ENCODE peak calls at places on chromosome 1, in eight cellular contexts. H is CD4-positive, CD25-positive, alpha-beta regulatory T cell; Z is mammary epithelial cell; Y is prostate gland; C is lower lobe of right lung; E is vagina; I is fibroblast of lung; R is right atrium auricular region. B is an unnamed sample.
A peak's percentile ranks its signal among the peaks of the same experiment; 100 is the strongest.

GRCh38 chr1:164651378-164651951 is 92.5 kb downstream of the PBX1 start:
- DNase-seq in H (no peak), Z (no peak), Y (no peak), C (no peak), E (no peak), I (peak; percentile 83), R (no peak), B (no peak)

GRCh38 chr1:84164567-84165021 is 20.5 kb downstream of the PRKACB start:
- DNase-seq in H (no peak), Z (no peak), Y (no peak), C (no peak), E (no peak), I (peak; percentile 56), R (no peak), B (no peak)

GRCh38 chr1:229975047-229975446 is 92.0 kb upstream of the GALNT2 start:
- DNase-seq in H (no peak), Z (no peak), Y (no peak), C (no peak), E (no peak), I (no peak), R (no peak), B (no peak)

GRCh38 chr1:236308827-236309226 is 27.1 kb upstream of the ERO1B start:
- DNase-seq in H (no peak), Z (no peak), Y (peak; percentile 35), C (no peak), E (no peak), I (no peak), R (no peak), B (no peak)

GRCh38 chr1:38804062-38804886 is 55.3 kb downstream of the RRAGC start:
- DNase-seq in H (no peak), Z (no peak), Y (no peak), C (no peak), E (no peak), I (no peak), R (no peak), B (no peak)

GRCh38 chr1:55275976-55276375 is 60.8 kb upstream of the USP24 start:
- DNase-seq in H (no peak), Z (peak; percentile 48), Y (no peak), C (no peak), E (no peak), I (no peak), R (no peak), B (no peak)

GRCh38 chr1:202018476-202019234 is 8.3 kb downstream of the ELF3 start:
- DNase-seq in H (no peak), Z (peak; percentile 84), Y (peak; percentile 92), C (peak; percentile 89), E (no peak), I (no peak), R (no peak), B (peak; percentile 89)

GRCh38 chr1:227170361-227171166 is 147.7 kb downstream of the CDC42BPA start:
- DNase-seq in H (no peak), Z (peak; percentile 21), Y (no peak), C (no peak), E (no peak), I (no peak), R (no peak), B (no peak)

GRCh38 chr1:115650961-115651360 is 9.2 kb downstream of the VANGL1 start:
- DNase-seq in H (no peak), Z (no peak), Y (no peak), C (no peak), E (no peak), I (no peak), R (no peak), B (no peak)

GRCh38 chr1:2587071-2587859 is 688 bp downstream of the PRXL2B start:
- DNase-seq in H (no peak), Z (peak; percentile 12), Y (no peak), C (no peak), E (no peak), I (peak; percentile 26), R (no peak), B (no peak)

GRCh38 chr1:18965206-18966173 is 9.0 kb upstream of the IFFO2 start:
- DNase-seq in H (no peak), Z (peak; percentile 86), Y (no peak), C (no peak), E (no peak), I (no peak), R (no peak), B (peak; percentile 27)

GRCh38 chr1:10631121-10631810 is 156.5 kb downstream of the PEX14 start:
- DNase-seq in H (no peak), Z (no peak), Y (no peak), C (peak; percentile 46), E (no peak), I (no peak), R (no peak), B (peak; percentile 61)

GRCh38 chr1:226736908-226737818 is 1.9 kb downstream of the ITPKB start:
- DNase-seq in H (peak; percentile 46), Z (peak; percentile 10), Y (peak; percentile 40), C (peak; percentile 67), E (no peak), I (peak; percentile 35), R (no peak), B (peak; percentile 83)

GRCh38 chr1:156767879-156768608 is 709 bp downstream of the PRCC start:
- DNase-seq in H (peak; percentile 18), Z (peak; percentile 31), Y (no peak), C (peak; percentile 63), E (no peak), I (no peak), R (no peak), B (peak; percentile 90)

GRCh38 chr1:185646202-185646683 is 87.9 kb upstream of the HMCN1 start:
- DNase-seq in H (no peak), Z (peak; percentile 99), Y (peak; percentile 88), C (no peak), E (no peak), I (peak; percentile 94), R (no peak), B (no peak)

GRCh38 chr1:194512361-194512760 is 1325.9 kb upstream of the B3GALT2 start:
- DNase-seq in H (no peak), Z (no peak), Y (no peak), C (no peak), E (no peak), I (no peak), R (no peak), B (no peak)

GRCh38 chr1:15952317-15953258 is 23.3 kb downstream of the ZBTB17 start:
- DNase-seq in H (no peak), Z (peak; percentile 99), Y (no peak), C (no peak), E (no peak), I (peak; percentile 87), R (no peak), B (peak; percentile 69)
- H3K27ac ChIP-seq in H (no peak overlapping the region), Z (peak overlapping the region; percentile 83), Y (no peak overlapping the region), C (peak overlapping the region; percentile 59), E (peak overlapping the region; percentile 96), I (peak overlapping the region; percentile 99), R (peak overlapping the region; percentile 90), B (no peak overlapping the region)

DNA sequence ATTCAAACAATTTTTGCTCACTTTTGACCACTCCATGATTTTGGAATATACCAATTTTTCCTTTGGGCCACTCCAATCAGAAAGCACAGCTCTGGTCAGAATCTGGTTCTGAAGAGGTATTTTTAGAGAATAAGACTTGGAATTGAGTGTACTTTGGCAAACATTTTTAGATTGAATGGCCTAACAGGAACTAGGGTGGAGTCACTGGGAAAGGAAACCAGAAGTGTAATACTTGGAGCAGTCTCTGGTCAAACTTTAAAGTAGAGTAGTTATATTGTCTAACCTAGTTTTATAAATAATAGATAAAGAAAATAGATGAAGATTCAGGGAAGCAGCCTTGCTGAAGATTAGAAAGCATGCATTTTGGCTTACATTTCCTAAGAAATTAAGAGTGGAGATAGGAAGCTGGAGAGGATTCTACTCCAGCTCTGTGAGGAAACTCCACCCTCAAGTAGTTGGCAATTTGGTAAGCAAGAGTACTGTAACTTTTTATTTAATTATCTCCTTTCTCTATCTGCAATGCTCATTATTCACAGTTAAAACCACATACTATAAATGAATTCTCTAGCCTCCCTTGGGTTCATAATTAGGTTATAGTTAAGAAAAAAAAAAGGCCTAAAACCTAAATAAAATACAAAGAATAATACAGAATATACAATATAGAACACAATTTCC is 15.8 kb downstream of the STIL start:
- DNase-seq in H (no peak), Z (no peak), Y (no peak), C (no peak), E (no peak), I (no peak), R (no peak), B (no peak)
- H3K4me3 ChIP-seq in H (no peak overlapping the region), Z (no peak overlapping the region), Y (no peak overlapping the region), C (no peak overlapping the region), E (no peak overlapping the region), I (no peak overlapping the region), R (no peak overlapping the region), B (no peak overlapping the region)

GRCh38 chr1:208202333-208202987 is 41.7 kb downstream of the PLXNA2 start:
- DNase-seq in H (no peak), Z (no peak), Y (no peak), C (no peak), E (no peak), I (no peak), R (no peak), B (no peak)

GRCh38 chr1:208205216-208206013 is 38.8 kb downstream of the PLXNA2 start:
- DNase-seq in H (no peak), Z (no peak), Y (no peak), C (no peak), E (no peak), I (no peak), R (no peak), B (no peak)

GRCh38 chr1:208204779-208205178 is 39.4 kb downstream of the PLXNA2 start:
- DNase-seq in H (no peak), Z (no peak), Y (no peak), C (no peak), E (no peak), I (no peak), R (no peak), B (no peak)

GRCh38 chr1:208203127-208203847 is 40.9 kb downstream of the PLXNA2 start:
- DNase-seq in H (no peak), Z (peak; percentile 28), Y (peak; percentile 76), C (peak; percentile 68), E (no peak), I (peak; percentile 58), R (no peak), B (no peak)

DNA sequence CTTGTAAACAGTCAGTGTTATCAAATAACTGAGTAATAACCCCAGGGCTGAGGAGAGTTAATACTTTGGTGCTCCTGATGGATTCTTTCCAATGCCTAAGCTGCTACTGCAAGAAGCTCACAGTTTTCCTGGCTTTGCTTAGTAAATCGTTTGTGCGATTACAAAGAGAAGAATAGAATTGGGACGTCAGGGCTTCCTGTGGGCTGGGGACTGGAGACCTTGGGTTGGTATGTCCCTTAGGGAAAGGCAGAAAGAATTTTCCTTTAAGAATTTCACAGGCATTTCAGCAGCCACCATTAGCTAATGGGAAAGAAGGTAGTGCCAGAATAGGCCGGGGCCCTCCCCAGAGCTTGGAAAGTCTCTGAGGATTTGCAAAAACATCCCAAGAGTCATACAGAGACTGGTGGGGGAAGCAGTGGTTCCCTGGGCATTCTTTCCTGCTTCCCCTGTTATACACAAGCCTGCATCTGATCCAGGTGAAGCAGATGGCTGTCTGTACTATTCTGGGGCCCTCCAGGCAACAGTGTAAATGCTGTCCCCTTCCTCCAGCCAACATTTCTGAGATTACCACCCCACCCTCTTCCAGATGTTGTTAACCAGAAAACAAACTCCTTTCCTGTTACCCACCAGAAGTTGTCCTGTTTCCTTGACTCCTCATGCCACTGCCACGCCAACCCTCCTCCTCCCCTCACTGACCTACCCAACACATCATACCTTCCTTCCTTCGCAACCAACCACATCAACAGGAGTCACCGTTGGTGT is 40.2 kb downstream of the PLXNA2 start:
- DNase-seq in H (no peak), Z (no peak), Y (no peak), C (no peak), E (no peak), I (peak; percentile 36), R (no peak), B (no peak)
- H3K27ac ChIP-seq in H (no peak overlapping the region), Z (no peak overlapping the region), Y (peak overlapping the region; percentile 48), C (peak overlapping the region; percentile 82), E (peak overlapping the region; percentile 67), I (no peak overlapping the region), R (peak overlapping the region; percentile 72), B (no peak overlapping the region)

GRCh38 chr1:220717800-220718640 is 27.9 kb downstream of the C1orf115 start:
- DNase-seq in H (no peak), Z (no peak), Y (no peak), C (no peak), E (no peak), I (no peak), R (no peak), B (no peak)
- H3K4me3 ChIP-seq in H (no peak overlapping the region), Z (no peak overlapping the region), Y (no peak overlapping the region), C (no peak overlapping the region), E (no peak overlapping the region), I (no peak overlapping the region), R (no peak overlapping the region), B (no peak overlapping the region)